ENCODE peak calls at places on chromosomes 11 and 22, in five cellular contexts. Q is bronchial epithelial cell, H is ovary, J is GM12891, X is memory B cell. K is an unnamed sample.

GRCh38 chr11:70129051-70129592 is 51.0 kb downstream of the ANO1 start:
- DNase-seq in Q (no peak), J (no peak), H (no peak), X (no peak), K (no peak)

GRCh38 chr11:61361237-61361636 is 445 bp downstream of the CYB561A3 start:
- DNase-seq in Q (no peak), X (no peak), H (no peak), J (no peak), K (no peak)

GRCh38 chr11:122313581-122313980 is 197.6 kb upstream of the BLID start:
- DNase-seq in H (no peak), Q (peak; percentile 1), X (no peak), J (no peak), K (no peak)

GRCh38 chr11:4044971-4045646 is 49.5 kb upstream of the RRM1 start:
- DNase-seq in Q (peak; percentile 89), X (no peak), H (no peak), J (no peak), K (no peak)

GRCh38 chr11:1384206-1384965 is 5.3 kb upstream of the BRSK2 start:
- DNase-seq in Q (no peak), J (no peak), X (no peak), H (no peak), K (no peak)

GRCh38 chr11:23875407-23875950 is 621.4 kb upstream of the LUZP2 start:
- DNase-seq in Q (no peak), J (no peak), H (no peak), X (no peak), K (no peak)

GRCh38 chr11:111659201-111659600 is 57.0 kb downstream of the SIK2 start:
- DNase-seq in Q (no peak), H (no peak), X (no peak), J (no peak), K (no peak)

GRCh38 chr11:100769165-100769564 is 82.1 kb downstream of the ARHGAP42 start:
- DNase-seq in X (no peak), J (no peak), H (no peak), Q (no peak), K (no peak)

GRCh38 chr22:30882974-30883533 is 85.5 kb downstream of the MORC2 start:
- DNase-seq in J (no peak), H (no peak), X (no peak), Q (no peak), K (no peak)

GRCh38 chr11:86416494-86416893 is 41.8 kb downstream of the CCDC81 start:
- DNase-seq in X (no peak), Q (peak; percentile 48), H (no peak), J (no peak), K (no peak)

GRCh38 chr11:46710821-46711269 is 8.2 kb upstream of the F2 start:
- DNase-seq in J (no peak), H (peak; percentile 70), Q (peak; percentile 47), X (no peak), K (no peak)

GRCh38 chr11:130220311-130221030 is 60.9 kb downstream of the ST14 start:
- DNase-seq in H (no peak), J (no peak), X (no peak), Q (no peak), K (no peak)

GRCh38 chr22:27919943-27920755 is 1.1 kb upstream of the PITPNB start:
- DNase-seq in J (no peak), X (no peak), Q (peak; percentile 51), H (peak; percentile 20), K (no peak)

GRCh38 chr11:73267122-73267846 is 4.9 kb upstream of the P2RY6 start:
- DNase-seq in X (no peak), Q (no peak), H (no peak), J (no peak), K (no peak)

GRCh38 chr11:117686711-117687110 is 110.3 kb downstream of the DSCAML1 start:
- DNase-seq in Q (peak; percentile 6), J (no peak), H (no peak), X (no peak), K (no peak)

K was measured in naive B cell.